ENCODE peak calls at places on chromosomes 11 and 22, in four cellular contexts. U, Z, W and N are unnamed samples.

GRCh38 chr11:116042125-116042524 is 537.9 kb upstream of the CADM1 start:
- DNase-seq in U (no peak), Z (no peak), W (no peak), N (no peak)

GRCh38 chr22:32473388-32473952 is 1.1 kb upstream of the FBXO7 start:
- DNase-seq in U (no peak), Z (peak), W (peak), N (peak)

GRCh38 chr11:15101072-15101701 is 13.5 kb upstream of the INSC start:
- DNase-seq in U (peak), Z (peak), W (peak), N (peak)

GRCh38 chr11:125300791-125301218 is 136.3 kb downstream of the PKNOX2 start:
- DNase-seq in U (no peak), Z (peak), W (no peak), N (no peak)

GRCh38 chr22:36405671-36406070 is 17.9 kb upstream of the MYH9 start:
- DNase-seq in U (no peak), Z (no peak), W (peak), N (no peak)

GRCh38 chr22:30606455-30607299 is at the start of gene TCN2:
- DNase-seq in U (peak), Z (peak), W (peak), N (peak)

GRCh38 chr11:129946256-129946655 is 50.9 kb upstream of the NFRKB start:
- DNase-seq in U (no peak), Z (no peak), W (no peak), N (no peak)

GRCh38 chr22:39106326-39106725 is 9.3 kb downstream of the APOBEC3H start:
- DNase-seq in U (no peak), Z (no peak), W (no peak), N (no peak)

GRCh38 chr11:130211144-130211543 is 51.6 kb downstream of the ST14 start:
- DNase-seq in U (no peak), Z (no peak), W (no peak), N (peak)

GRCh38 chr11:117554601-117555333 is 227.1 kb downstream of the CEP164 start:
- DNase-seq in U (no peak), Z (no peak), W (no peak), N (no peak)

GRCh38 chr11:11291432-11292015 is 61.5 kb downstream of the CSNK2A3 start:
- DNase-seq in U (peak), Z (no peak), W (no peak), N (no peak)
- TF ChIP-seq POLR2AphosphoS5 in U (no peak), Z (no peak), W (no peak), N (no peak)

DNA sequence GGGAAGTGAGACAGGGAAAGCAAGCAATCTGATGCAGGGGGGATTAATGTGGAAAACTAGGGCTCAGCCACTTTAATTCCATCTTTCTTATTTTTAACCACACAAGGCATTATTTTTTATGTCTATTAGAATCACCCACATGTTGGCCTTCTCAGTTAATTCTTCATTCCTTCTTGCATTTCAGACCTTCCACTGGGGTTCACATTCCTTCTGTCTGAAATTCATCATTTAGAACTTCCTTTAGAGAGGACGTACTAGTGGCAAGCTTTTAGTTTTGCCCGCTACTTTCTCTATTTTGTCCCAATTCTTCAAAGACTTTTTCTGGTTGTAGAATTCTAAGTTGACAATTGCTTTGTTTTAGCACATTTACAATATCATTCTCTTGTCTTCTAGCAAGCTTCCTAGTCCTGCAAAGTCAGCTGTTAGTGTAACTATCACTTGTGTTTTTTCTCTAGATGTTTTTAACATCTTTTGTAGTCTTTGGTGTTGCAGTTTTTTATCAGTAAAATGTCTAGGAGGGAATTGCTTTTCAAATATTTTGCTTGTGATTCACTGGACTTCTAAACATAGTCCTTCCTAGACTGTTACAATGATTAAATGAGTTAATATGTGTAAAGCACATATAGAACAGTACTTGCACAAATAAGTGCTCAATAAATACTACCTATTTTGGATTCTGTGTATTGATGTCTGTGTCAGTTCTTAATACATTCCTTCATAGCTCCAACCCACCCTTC is 5.5 kb upstream of the NNMT start:
- DNase-seq in U (no peak), Z (peak), W (no peak), N (no peak)
- H3K27ac ChIP-seq in U (no peak), Z (peak), W (peak), N (no peak)

DNA sequence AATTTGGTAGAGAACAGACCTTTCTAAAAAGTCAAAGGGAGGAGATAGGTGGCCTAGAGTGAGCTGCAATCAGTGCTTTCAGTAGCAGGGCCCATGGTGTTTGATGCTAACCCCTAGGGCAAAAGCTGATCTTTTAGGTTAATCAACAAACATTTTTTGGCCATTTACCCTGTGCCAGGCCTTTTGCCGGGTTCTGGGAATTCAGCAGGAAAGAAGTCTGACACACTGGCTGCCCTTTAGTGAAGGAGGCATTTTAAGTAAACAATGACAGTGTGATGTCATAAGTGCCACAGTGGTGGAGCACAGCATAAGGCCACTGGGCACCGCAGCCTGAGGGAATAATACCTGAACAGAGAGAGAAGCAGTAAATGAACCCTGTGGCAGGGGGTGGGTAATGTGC is 29.0 kb downstream of the C22orf31 start:
- DNase-seq in U (no peak), Z (peak), W (no peak), N (no peak)
- TF ChIP-seq POLR2A in U (no peak), Z (no peak), W (no peak), N (no peak)

GRCh38 chr11:119205574-119206511 is at the start of gene CBL:
- DNase-seq in U (peak), Z (peak), W (peak), N (peak)
- TF ChIP-seq POLR2AphosphoS5 in U (peak), Z (peak), W (peak), N (peak)

DNA sequence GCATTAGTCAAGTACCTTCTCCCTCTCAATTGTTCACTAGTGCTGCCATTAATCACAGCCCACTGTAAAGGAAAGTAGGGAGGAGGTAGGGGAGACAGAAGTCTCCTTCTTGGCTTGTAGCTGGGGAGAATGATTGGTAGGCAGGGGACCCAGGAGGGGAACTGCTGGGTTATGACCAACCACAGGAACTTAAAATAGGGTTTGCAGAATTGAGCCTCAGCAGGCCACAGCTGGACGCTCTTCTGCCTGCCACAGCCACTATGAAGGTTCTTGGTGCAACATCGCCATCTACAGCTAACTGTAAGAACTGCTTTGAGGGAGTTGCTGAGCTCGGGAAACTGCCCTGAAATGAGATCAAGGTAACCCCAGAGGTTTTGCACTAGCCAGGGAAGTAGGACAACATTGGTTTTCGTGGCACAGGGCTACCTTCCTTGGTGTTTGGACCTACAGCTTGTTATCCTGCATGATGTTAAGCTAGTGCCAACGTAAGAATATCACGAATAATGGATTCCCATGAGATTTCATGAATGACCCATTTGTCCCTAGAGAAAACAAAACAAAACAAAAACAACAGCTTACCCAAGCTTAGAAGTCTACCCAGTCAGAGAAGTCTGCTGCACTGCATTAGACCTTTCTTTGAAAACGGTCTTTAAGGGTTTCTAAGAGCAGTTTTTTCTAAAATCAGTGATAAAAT is 787.1 kb upstream of the API5 start:
- DNase-seq in U (peak), Z (peak), W (peak), N (no peak)
- H3K27ac ChIP-seq in U (no peak), Z (no peak), W (no peak), N (no peak)

GRCh38 chr11:111913997-111914396 is 1.5 kb downstream of the HSPB2 start:
- DNase-seq in U (peak), Z (peak), W (no peak), N (no peak)
- TF ChIP-seq POLR2A in U (peak), Z (no peak), W (peak), N (peak)

GRCh38 chr11:71490044-71490730 is 36.9 kb upstream of the KRTAP5-7 start:
- DNase-seq in U (peak), Z (no peak), W (no peak), N (no peak)

GRCh38 chr11:71490731-71491390 is 36.2 kb upstream of the KRTAP5-7 start:
- DNase-seq in U (peak), Z (no peak), W (no peak), N (no peak)

GRCh38 chr11:71488968-71489265 is 35.9 kb downstream of the NADSYN1 start:
- DNase-seq in U (peak), Z (no peak), W (no peak), N (no peak)

GRCh38 chr11:71488086-71488967 is 35.3 kb downstream of the NADSYN1 start:
- DNase-seq in U (peak), Z (peak), W (no peak), N (no peak)

DNA sequence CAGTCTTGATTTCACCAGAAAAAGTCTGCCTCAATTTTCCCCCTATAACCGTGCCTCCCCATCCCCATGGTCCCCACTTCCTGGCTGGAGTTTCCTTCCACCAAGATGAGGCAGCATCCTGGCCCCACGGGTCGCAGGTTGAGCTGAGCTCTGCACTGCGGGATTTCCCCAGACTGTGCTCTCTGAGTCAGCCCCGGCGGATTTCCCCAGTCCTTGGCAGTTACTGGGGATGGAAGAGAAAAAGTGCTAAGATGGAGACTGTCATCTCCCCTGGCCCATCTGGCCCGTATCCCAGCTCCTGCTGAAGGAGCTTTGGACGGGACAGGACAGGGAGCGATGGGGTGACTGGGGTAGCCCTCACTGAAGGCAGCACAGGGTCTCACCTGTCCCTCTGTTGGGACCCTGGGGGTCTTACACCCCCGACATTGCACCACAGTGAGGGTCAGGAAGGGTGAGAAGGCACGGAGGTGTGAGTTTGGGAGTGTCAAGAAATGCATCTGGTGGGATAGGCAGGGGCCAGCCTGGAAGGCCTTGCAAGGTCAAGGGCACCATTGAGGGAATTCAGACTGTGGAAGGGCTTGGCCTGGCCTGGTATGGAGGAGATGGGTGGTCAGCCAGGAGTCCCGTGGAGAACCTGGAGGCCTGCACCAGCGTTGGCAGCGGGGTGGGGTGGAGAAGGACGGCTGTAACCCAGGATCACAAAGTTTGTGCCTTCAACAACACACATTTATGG is 36.5 kb downstream of the NADSYN1 start:
- DNase-seq in U (peak), Z (peak), W (no peak), N (no peak)
- TF ChIP-seq POLR2AphosphoS5 in U (no peak), Z (peak), W (no peak), N (no peak)

GRCh38 chr11:35302388-35302787 is 117.0 kb downstream of the SLC1A2 start:
- DNase-seq in U (no peak), Z (no peak), W (no peak), N (no peak)

GRCh38 chr11:35305670-35306382 is 113.5 kb downstream of the SLC1A2 start:
- DNase-seq in U (no peak), Z (peak), W (peak), N (no peak)

GRCh38 chr11:35304393-35304790 is 115.0 kb downstream of the SLC1A2 start:
- DNase-seq in U (no peak), Z (no peak), W (no peak), N (no peak)

GRCh38 chr11:35304900-35305299 is 114.5 kb downstream of the SLC1A2 start:
- DNase-seq in U (no peak), Z (no peak), W (no peak), N (no peak)

GRCh38 chr11:35303596-35304392 is 115.6 kb downstream of the SLC1A2 start:
- DNase-seq in U (peak), Z (no peak), W (peak), N (no peak)
- H3K27ac ChIP-seq in U (peak), Z (no peak), W (peak), N (peak)